ENCODE peak calls at places on chromosomes 2 and 18, in six cellular contexts. C, I, A, X, J and Y are unnamed samples.

GRCh38 chr18:7349181-7349837 is 118.4 kb downstream of the LRRC30 start:
- DNase-seq in A (no peak), C (no peak), X (no peak), J (no peak), I (no peak), Y (no peak)

GRCh38 chr18:34771958-34772357 is 61.9 kb downstream of the DTNA start:
- DNase-seq in I (no peak), J (no peak), C (no peak), X (no peak), A (no peak), Y (peak)

GRCh38 chr2:195304310-195304709 is 352.7 kb upstream of the SLC39A10 start:
- DNase-seq in J (peak), X (no peak), A (no peak), C (no peak), I (no peak), Y (peak)

GRCh38 chr2:172086349-172087190 is 1.3 kb downstream of the DLX1 start:
- DNase-seq in C (no peak), J (peak), I (peak), X (no peak), A (no peak), Y (no peak)

GRCh38 chr2:70690846-70691245 is 77.2 kb downstream of the ADD2 start:
- DNase-seq in X (no peak), J (no peak), C (no peak), A (no peak), I (no peak), Y (no peak)

GRCh38 chr2:42492691-42493467 is 903 bp downstream of the KCNG3 start:
- DNase-seq in J (peak), X (peak), A (no peak), I (peak), C (peak), Y (no peak)

GRCh38 chr2:10947005-10947440 is 35.3 kb downstream of the KCNF1 start:
- DNase-seq in J (no peak), A (no peak), C (no peak), X (no peak), I (no peak), Y (peak)

GRCh38 chr2:26623541-26624497 is 17.3 kb downstream of the CIB4 start:
- DNase-seq in A (no peak), C (no peak), I (no peak), J (no peak), X (no peak), Y (peak)